ENCODE peak calls at places on chromosome 1, in four cellular contexts. X, F, Y and P are unnamed samples.
A peak's percentile ranks its signal among the peaks of the same experiment; 100 is the strongest.

GRCh38 chr1:26826261-26827201 is at the start of gene ZDHHC18:
- DNase-seq in X (peak; percentile 85), F (peak; percentile 39), Y (no peak), P (peak; percentile 55)

GRCh38 chr1:154453577-154454352 is 48.3 kb upstream of the TDRD10 start:
- DNase-seq in X (peak; percentile 26), F (no peak), Y (no peak), P (no peak)

GRCh38 chr1:207605444-207606361 is 39.2 kb upstream of the CR1L start:
- DNase-seq in X (no peak), F (no peak), Y (no peak), P (no peak)

GRCh38 chr1:48524892-48525467 is 53.0 kb upstream of the SPATA6 start:
- DNase-seq in X (no peak), F (no peak), Y (no peak), P (no peak)

GRCh38 chr1:208243851-208244583 is at the start of gene PLXNA2:
- DNase-seq in X (peak; percentile 91), F (peak; percentile 27), Y (no peak), P (peak; percentile 75)

GRCh38 chr1:10865518-10866313 is 69.3 kb upstream of the CASZ1 start:
- DNase-seq in X (no peak), F (no peak), Y (no peak), P (no peak)

GRCh38 chr1:117020526-117021156 is 19.1 kb downstream of the CD101 start:
- DNase-seq in X (no peak), F (no peak), Y (no peak), P (no peak)

GRCh38 chr1:145885738-145886287 is at the start of gene ANKRD35:
- DNase-seq in X (peak; percentile 92), F (peak; percentile 84), Y (peak; percentile 38), P (peak; percentile 82)

GRCh38 chr1:231723146-231723545 is 96.6 kb downstream of the DISC1 start:
- DNase-seq in X (no peak), F (no peak), Y (no peak), P (no peak)

GRCh38 chr1:229248821-229249817 is 21.8 kb upstream of the RAB4A start:
- DNase-seq in X (no peak), F (no peak), Y (no peak), P (no peak)

GRCh38 chr1:154433161-154433681 is 28.1 kb downstream of the IL6R start:
- DNase-seq in X (peak; percentile 74), F (peak; percentile 22), Y (no peak), P (peak; percentile 73)

GRCh38 chr1:47317841-47318240 is 3.9 kb upstream of the STIL start:
- DNase-seq in X (no peak), F (no peak), Y (no peak), P (no peak)

DNA sequence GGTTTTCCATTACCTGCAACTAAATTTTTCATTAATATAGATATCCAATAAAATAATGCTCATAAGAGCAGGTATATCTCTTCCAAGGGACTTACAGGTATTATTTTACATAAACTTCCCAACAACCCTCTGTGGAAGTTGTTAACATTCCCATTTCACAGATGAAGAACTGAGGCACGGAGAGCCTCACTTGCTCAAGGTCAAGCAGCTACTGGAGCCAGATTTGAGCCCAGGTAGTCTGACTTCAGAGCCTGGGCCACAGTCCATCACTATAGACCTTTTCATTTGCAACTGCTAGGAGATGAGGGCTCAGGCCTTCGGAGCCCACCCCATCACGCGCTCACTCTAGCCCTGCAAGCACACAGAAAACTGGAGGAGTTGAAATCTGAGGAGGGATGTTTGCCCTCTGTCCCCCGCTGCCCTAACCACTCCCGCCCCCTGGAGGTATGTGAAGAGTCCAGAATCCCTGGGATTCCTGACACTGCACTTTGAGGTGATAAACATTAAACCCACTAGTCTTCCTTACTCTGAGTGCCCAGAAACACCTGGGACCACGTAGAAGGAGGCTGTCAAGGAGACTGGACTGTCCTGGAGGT is 11.7 kb upstream of the ALPL start:
- DNase-seq in X (no peak), F (no peak), Y (no peak), P (no peak)
- TF ChIP-seq CTCF in X (no peak), F (no peak), Y (no peak), P (no peak)

GRCh38 chr1:179369751-179370341 is 4.1 kb downstream of the AXDND1 start:
- DNase-seq in X (no peak), F (peak; percentile 8), Y (no peak), P (no peak)
- TF ChIP-seq CTCF in X (peak; percentile 83), F (peak; percentile 81), Y (peak; percentile 44), P (peak; percentile 78)

GRCh38 chr1:46183119-46183842 is 7.0 kb upstream of the P3R3URF start:
- DNase-seq in X (peak; percentile 94), F (no peak), Y (peak; percentile 97), P (peak; percentile 96)
- TF ChIP-seq CTCF in X (no peak), F (no peak), Y (no peak), P (no peak)

DNA sequence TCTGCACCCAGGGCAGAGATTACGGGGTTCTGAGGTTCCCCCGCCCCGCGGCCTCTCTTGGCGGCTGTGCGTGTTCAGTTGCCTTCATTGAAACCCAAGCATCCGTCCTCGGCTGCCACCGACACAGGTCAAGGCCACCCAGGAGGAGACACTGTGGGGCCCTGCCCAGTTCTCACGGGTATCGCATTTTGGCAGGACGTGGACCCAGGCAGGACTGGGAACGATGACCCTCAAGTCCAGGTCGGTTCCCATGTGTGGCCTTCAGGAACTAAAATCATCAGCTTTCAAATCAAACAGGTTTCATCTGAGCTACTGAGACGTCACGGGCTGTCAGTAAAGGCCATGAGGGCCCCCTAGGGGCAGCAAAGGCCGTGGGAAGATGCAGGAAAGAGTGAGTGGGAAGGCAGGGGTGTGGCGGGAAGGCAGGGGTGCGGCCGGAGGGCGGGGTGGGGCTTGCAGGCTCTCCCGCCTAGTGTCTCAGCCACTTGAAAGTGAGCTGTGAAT is 7.0 kb upstream of the C1orf174 start:
- DNase-seq in X (peak; percentile 33), F (no peak), Y (no peak), P (no peak)
- TF ChIP-seq CTCF in X (no peak), F (no peak), Y (no peak), P (no peak)

GRCh38 chr1:169461390-169462001 is 24.2 kb downstream of the SLC19A2 start:
- DNase-seq in X (no peak), F (no peak), Y (no peak), P (no peak)

GRCh38 chr1:169456029-169456428 is 28.8 kb upstream of the CCDC181 start:
- DNase-seq in X (no peak), F (no peak), Y (no peak), P (no peak)

GRCh38 chr1:169457443-169457842 is 28.3 kb downstream of the SLC19A2 start:
- DNase-seq in X (no peak), F (no peak), Y (no peak), P (no peak)

GRCh38 chr1:169462385-169462784 is 23.4 kb downstream of the SLC19A2 start:
- DNase-seq in X (no peak), F (no peak), Y (no peak), P (no peak)

GRCh38 chr1:169460193-169460833 is 25.4 kb downstream of the SLC19A2 start:
- DNase-seq in X (peak; percentile 63), F (no peak), Y (no peak), P (peak; percentile 27)
- TF ChIP-seq CTCF in X (no peak), F (no peak), Y (no peak), P (no peak)

GRCh38 chr1:30109853-30110252 is 613.5 kb downstream of the MATN1 start:
- DNase-seq in X (no peak), F (no peak), Y (no peak), P (no peak)

GRCh38 chr1:30102605-30103004 is 620.8 kb downstream of the MATN1 start:
- DNase-seq in X (no peak), F (no peak), Y (no peak), P (no peak)

GRCh38 chr1:30103708-30104107 is 619.7 kb downstream of the MATN1 start:
- DNase-seq in X (no peak), F (no peak), Y (no peak), P (no peak)

GRCh38 chr1:30104551-30104950 is 618.8 kb downstream of the MATN1 start:
- DNase-seq in X (no peak), F (no peak), Y (no peak), P (no peak)

DNA sequence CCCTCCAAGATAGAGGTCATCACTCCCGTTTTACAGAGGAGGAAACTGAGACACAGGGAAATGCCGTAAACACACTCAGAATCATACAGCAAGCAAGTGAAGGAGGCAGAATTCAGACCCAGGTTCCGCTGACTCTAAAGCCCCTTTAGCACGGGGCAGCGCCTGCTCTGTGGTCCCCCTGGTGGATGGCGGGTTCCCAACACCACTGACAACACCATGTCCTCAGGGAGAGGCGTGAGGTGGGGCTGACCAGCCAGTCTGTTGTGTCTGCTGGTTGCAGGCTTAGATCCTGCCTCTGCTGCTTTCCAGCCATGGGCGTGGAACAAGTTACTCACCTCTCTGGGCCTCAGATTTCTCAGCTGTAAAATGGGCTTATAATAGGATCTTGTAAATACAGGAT is 617.3 kb downstream of the MATN1 start:
- DNase-seq in X (no peak), F (no peak), Y (no peak), P (no peak)
- TF ChIP-seq CTCF in X (peak; percentile 37), F (peak; percentile 20), Y (peak; percentile 71), P (no peak)

GRCh38 chr1:9593492-9594465 is 5.1 kb downstream of the TMEM201 start:
- DNase-seq in X (peak; percentile 83), F (no peak), Y (peak; percentile 50), P (peak; percentile 56)
- TF ChIP-seq CTCF in X (no peak), F (no peak), Y (no peak), P (no peak)

GRCh38 chr1:222654849-222655248 is 37.0 kb downstream of the MIA3 start:
- DNase-seq in X (no peak), F (peak; percentile 81), Y (no peak), P (no peak)
- TF ChIP-seq CTCF in X (no peak), F (peak; percentile 45), Y (no peak), P (no peak)